ENCODE peak calls at places on chromosome 6, in four cellular contexts. One of them, this sample, is unnamed.

GRCh38 chr6:135904666-135905065 is 53.2 kb downstream of the PDE7B start:
- DNase-seq in dorsolateral prefrontal cortex: no peak
- DNase-seq in Panc1: no peak
- DNase-seq in pancreas: no peak
- DNase-seq in this sample: no peak

GRCh38 chr6:84172574-84172973 is 54.9 kb downstream of the CEP162 start:
- DNase-seq in dorsolateral prefrontal cortex: no peak
- DNase-seq in Panc1: no peak
- DNase-seq in pancreas: no peak
- DNase-seq in this sample: no peak

GRCh38 chr6:73263570-73263909 is 544 bp upstream of the KHDC1 start:
- DNase-seq in dorsolateral prefrontal cortex: no peak
- DNase-seq in Panc1: no peak
- DNase-seq in pancreas: no peak
- DNase-seq in this sample: no peak

GRCh38 chr6:17588011-17588410 is 12.1 kb upstream of the FAM8A1 start:
- DNase-seq in dorsolateral prefrontal cortex: no peak
- DNase-seq in Panc1: no peak
- DNase-seq in pancreas: no peak
- DNase-seq in this sample: no peak

GRCh38 chr6:142481466-142481865 is 179.7 kb downstream of the ADGRG6 start:
- DNase-seq in dorsolateral prefrontal cortex: no peak
- DNase-seq in Panc1: no peak
- DNase-seq in pancreas: no peak
- DNase-seq in this sample: no peak

GRCh38 chr6:154247119-154247814 is 109.3 kb downstream of the IPCEF1 start:
- DNase-seq in dorsolateral prefrontal cortex: no peak
- DNase-seq in Panc1: no peak
- DNase-seq in pancreas: no peak
- DNase-seq in this sample: no peak

GRCh38 chr6:134381926-134382325 is 64.0 kb upstream of the SGK1 start:
- DNase-seq in dorsolateral prefrontal cortex: no peak
- DNase-seq in Panc1: no peak
- DNase-seq in pancreas: no peak
- DNase-seq in this sample: no peak

GRCh38 chr6:156816505-156816904 is 39.3 kb downstream of the ARID1B start:
- DNase-seq in dorsolateral prefrontal cortex: no peak
- DNase-seq in Panc1: no peak
- DNase-seq in pancreas: no peak
- DNase-seq in this sample: no peak

GRCh38 chr6:42726485-42727083 is 4.2 kb upstream of the PRPH2 start:
- DNase-seq in dorsolateral prefrontal cortex: peak
- DNase-seq in Panc1: no peak
- DNase-seq in pancreas: peak
- DNase-seq in this sample: peak

DNA sequence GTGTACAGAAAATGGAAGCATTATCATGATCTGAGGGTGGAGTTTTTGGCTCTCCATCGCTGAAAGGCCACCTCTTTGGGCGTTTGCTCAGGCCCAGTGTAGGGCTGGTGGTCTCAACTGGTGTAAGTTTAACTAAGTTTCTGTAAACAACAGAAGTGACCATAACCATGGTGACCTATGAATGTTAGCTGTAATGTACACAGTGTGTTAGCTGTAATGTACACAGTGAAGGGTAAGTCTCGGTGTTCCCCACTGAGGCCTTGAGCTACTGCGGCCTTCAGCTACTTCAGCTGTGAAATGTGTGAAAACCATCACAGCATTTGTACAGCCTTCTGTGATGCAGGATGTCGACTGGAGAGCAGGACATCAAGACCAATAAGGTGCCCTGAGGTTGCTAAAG is 185.2 kb downstream of the MYLK4 start:
- DNase-seq in dorsolateral prefrontal cortex: no peak
- DNase-seq in Panc1: no peak
- DNase-seq in pancreas: no peak
- DNase-seq in this sample: no peak
- H3K4me3 ChIP-seq in dorsolateral prefrontal cortex: no peak
- H3K4me3 ChIP-seq in Panc1: no peak
- H3K4me3 ChIP-seq in pancreas: no peak
- H3K4me3 ChIP-seq in this sample: no peak

DNA sequence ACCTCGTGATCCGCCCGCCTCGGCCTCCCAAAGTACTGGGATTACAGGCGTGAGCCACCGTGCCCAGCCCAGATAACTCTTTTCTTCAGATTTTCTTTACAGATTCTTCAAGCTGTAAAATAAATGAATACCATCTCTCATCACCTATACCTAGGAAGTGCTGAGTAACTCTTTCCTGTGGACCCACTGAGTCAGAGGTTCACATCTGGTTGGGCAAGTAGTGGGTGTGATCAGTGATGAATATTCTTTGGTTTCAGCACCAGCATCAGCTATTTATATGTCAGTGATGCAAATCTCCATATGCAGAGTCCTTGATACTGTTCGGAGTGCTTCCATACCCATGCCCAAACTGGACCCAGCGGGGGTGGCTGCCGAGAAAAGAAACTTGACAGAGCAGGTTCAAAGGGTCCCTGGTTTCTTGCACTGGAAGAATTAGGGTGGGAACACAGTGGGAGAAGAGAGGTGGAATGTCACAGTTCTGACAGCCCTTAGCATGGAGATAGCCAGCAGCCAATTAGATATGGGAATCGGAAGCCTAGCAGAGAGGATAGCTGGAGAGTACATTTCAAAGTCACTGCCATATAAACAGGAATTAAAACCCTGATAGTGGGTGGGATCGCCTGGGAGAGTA is 64.9 kb upstream of the DDR1 start:
- DNase-seq in dorsolateral prefrontal cortex: no peak
- DNase-seq in Panc1: no peak
- DNase-seq in pancreas: no peak
- DNase-seq in this sample: no peak
- H3K4me3 ChIP-seq in dorsolateral prefrontal cortex: no peak
- H3K4me3 ChIP-seq in Panc1: no peak
- H3K4me3 ChIP-seq in pancreas: no peak
- H3K4me3 ChIP-seq in this sample: no peak

GRCh38 chr6:75491302-75491701 is 2.3 kb downstream of the FILIP1 start:
- DNase-seq in dorsolateral prefrontal cortex: no peak
- DNase-seq in Panc1: no peak
- DNase-seq in pancreas: no peak
- DNase-seq in this sample: no peak

GRCh38 chr6:75488026-75488425 is 5.6 kb downstream of the FILIP1 start:
- DNase-seq in dorsolateral prefrontal cortex: no peak
- DNase-seq in Panc1: no peak
- DNase-seq in pancreas: no peak
- DNase-seq in this sample: no peak

GRCh38 chr6:75492769-75493168 is 831 bp downstream of the FILIP1 start:
- DNase-seq in dorsolateral prefrontal cortex: no peak
- DNase-seq in Panc1: no peak
- DNase-seq in pancreas: no peak
- DNase-seq in this sample: no peak

GRCh38 chr6:75486850-75487568 is 6.6 kb downstream of the FILIP1 start:
- DNase-seq in dorsolateral prefrontal cortex: no peak
- DNase-seq in Panc1: no peak
- DNase-seq in pancreas: no peak
- DNase-seq in this sample: no peak

DNA sequence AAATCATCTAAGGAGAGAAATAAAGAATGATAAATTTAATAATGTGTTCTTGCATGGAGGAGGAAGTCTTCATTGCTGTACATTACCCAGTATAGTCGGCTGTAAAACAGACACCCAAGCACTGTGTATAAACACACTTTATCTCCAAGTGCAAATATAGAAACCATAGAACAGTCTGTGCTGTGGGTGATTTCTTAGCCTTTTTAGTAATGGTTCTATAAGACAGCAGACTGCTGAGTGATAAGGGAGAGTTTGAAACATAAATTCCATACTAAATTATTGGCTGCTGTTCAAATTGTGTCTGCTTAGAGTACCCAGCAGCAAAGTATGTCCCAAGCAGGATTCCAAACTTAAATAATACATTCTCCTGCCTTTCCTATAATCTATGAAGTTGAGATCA is 4.6 kb downstream of the FILIP1 start:
- DNase-seq in dorsolateral prefrontal cortex: no peak
- DNase-seq in Panc1: no peak
- DNase-seq in pancreas: no peak
- DNase-seq in this sample: no peak
- H3K4me3 ChIP-seq in dorsolateral prefrontal cortex: no peak
- H3K4me3 ChIP-seq in Panc1: no peak
- H3K4me3 ChIP-seq in pancreas: no peak
- H3K4me3 ChIP-seq in this sample: no peak

GRCh38 chr6:32128751-32129296 is 778 bp upstream of the ATF6B start:
- DNase-seq in dorsolateral prefrontal cortex: no peak
- DNase-seq in Panc1: no peak
- DNase-seq in pancreas: peak
- DNase-seq in this sample: no peak
- H3K4me3 ChIP-seq in dorsolateral prefrontal cortex: peak
- H3K4me3 ChIP-seq in Panc1: peak
- H3K4me3 ChIP-seq in pancreas: peak
- H3K4me3 ChIP-seq in this sample: no peak

DNA sequence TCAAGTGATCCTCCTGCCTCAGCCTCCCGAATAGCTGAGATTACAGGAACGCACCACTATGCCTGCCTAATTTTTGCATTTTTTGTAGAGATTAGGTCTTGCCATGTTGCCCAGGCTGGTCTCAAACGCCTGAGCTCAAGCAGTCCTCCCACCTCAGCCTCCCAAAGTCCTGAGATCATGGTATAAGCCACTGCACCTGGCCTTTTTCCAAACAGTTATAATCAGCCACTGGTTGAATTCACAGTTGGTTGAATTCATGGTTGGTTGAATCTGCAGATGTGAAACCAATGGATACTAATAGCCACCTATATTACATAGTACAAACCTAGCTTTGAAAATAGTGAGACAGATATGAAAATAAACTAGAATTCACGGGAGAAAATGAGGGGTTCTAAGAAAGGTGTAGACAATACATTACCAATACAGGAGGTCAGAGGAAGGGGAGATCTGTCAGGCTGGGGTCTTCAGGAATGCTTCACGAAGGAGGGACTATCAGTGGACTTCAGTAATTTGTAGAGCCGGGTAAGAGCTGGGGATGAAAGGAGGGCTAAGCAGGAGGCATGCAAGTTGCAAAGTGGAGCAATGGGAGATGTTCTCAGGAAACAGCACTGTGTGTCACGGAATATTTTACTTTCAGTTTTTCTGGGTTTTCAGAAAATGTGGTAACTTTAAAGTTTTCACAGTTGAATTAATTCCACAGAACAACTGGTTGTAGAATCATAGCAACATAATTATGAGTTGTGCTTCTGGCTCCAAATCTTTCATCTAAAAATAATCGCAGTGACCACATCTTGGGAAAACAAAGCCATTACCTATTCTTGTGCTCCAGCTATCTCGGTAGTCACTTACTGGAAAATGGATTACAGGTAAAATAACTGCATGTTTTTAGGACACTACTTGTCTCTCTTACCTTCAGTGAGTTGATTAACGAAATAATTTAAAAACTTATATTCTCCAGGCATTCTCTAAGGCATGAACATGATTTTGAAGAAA is 12.9 kb upstream of the CEP85L start:
- DNase-seq in dorsolateral prefrontal cortex: no peak
- DNase-seq in Panc1: no peak
- DNase-seq in pancreas: no peak
- DNase-seq in this sample: no peak
- H3K4me3 ChIP-seq in dorsolateral prefrontal cortex: peak
- H3K4me3 ChIP-seq in Panc1: peak
- H3K4me3 ChIP-seq in pancreas: no peak
- H3K4me3 ChIP-seq in this sample: no peak

GRCh38 chr6:30206799-30207618 is 6.2 kb downstream of the TRIM26 start:
- DNase-seq in dorsolateral prefrontal cortex: no peak
- DNase-seq in Panc1: no peak
- DNase-seq in pancreas: no peak
- DNase-seq in this sample: no peak

GRCh38 chr6:30211899-30212298 is 1.3 kb downstream of the TRIM26 start:
- DNase-seq in dorsolateral prefrontal cortex: no peak
- DNase-seq in Panc1: no peak
- DNase-seq in pancreas: no peak
- DNase-seq in this sample: no peak

GRCh38 chr6:30206152-30206551 is 7.1 kb downstream of the TRIM26 start:
- DNase-seq in dorsolateral prefrontal cortex: no peak
- DNase-seq in Panc1: no peak
- DNase-seq in pancreas: no peak
- DNase-seq in this sample: no peak

GRCh38 chr6:30211306-30211705 is 1.9 kb downstream of the TRIM26 start:
- DNase-seq in dorsolateral prefrontal cortex: no peak
- DNase-seq in Panc1: no peak
- DNase-seq in pancreas: no peak
- DNase-seq in this sample: no peak

GRCh38 chr6:30207619-30208295 is 5.4 kb downstream of the TRIM26 start:
- DNase-seq in dorsolateral prefrontal cortex: no peak
- DNase-seq in Panc1: no peak
- DNase-seq in pancreas: no peak
- DNase-seq in this sample: no peak
- H3K4me3 ChIP-seq in dorsolateral prefrontal cortex: no peak
- H3K4me3 ChIP-seq in Panc1: no peak
- H3K4me3 ChIP-seq in pancreas: no peak
- H3K4me3 ChIP-seq in this sample: no peak

GRCh38 chr6:5851261-5851757 is 155.4 kb downstream of the NRN1 start:
- DNase-seq in dorsolateral prefrontal cortex: peak
- DNase-seq in Panc1: no peak
- DNase-seq in pancreas: peak
- DNase-seq in this sample: peak
- H3K4me3 ChIP-seq in dorsolateral prefrontal cortex: peak
- H3K4me3 ChIP-seq in Panc1: peak
- H3K4me3 ChIP-seq in pancreas: peak
- H3K4me3 ChIP-seq in this sample: peak

This sample was measured in iPS DF 6.9.